ENCODE peak calls at places on chromosomes 3 and 15, in nine cellular contexts. R is heart left ventricle, H is esophagus muscularis mucosa, Z is uterus, W is thyroid gland, J is Peyer's patch, C is stomach, T is ovary, Y is adrenal gland. G is an unnamed sample.

GRCh38 chr3:20043398-20043797 is 3.2 kb downstream of the KAT2B start:
- DNase-seq in R (peak), H (peak), Z (peak), W (peak), J (peak), C (peak), T (peak), Y (peak), G (peak)

GRCh38 chr15:61916104-61916503 is 144.1 kb downstream of the VPS13C start:
- DNase-seq in R (peak), H (no peak), Z (no peak), W (no peak), J (no peak), C (no peak), T (no peak), Y (peak), G (no peak)

GRCh38 chr3:172647823-172648222 is 63.0 kb downstream of the NCEH1 start:
- DNase-seq in R (no peak), H (peak), Z (no peak), W (peak), J (no peak), C (peak), T (no peak), Y (no peak), G (no peak)

GRCh38 chr3:10783360-10784346 is 32.4 kb upstream of the SLC6A11 start:
- DNase-seq in R (no peak), H (no peak), Z (no peak), W (no peak), J (no peak), C (no peak), T (no peak), Y (peak), G (peak)

GRCh38 chr15:41498657-41499056 is 5.0 kb downstream of the ITPKA start:
- DNase-seq in R (no peak), H (no peak), Z (no peak), W (no peak), J (no peak), C (no peak), T (no peak), Y (no peak), G (no peak)

GRCh38 chr3:125281411-125281810 is 68.9 kb upstream of the SLC12A8 start:
- DNase-seq in R (no peak), H (no peak), Z (no peak), W (no peak), J (no peak), C (no peak), T (no peak), Y (no peak), G (no peak)

GRCh38 chr15:75455982-75456531 is 4.6 kb upstream of the SIN3A start:
- DNase-seq in R (no peak), H (no peak), Z (no peak), W (no peak), J (peak), C (peak), T (no peak), Y (peak), G (peak)

GRCh38 chr3:46454606-46455005 is 10.1 kb downstream of the LTF start:
- DNase-seq in R (no peak), H (no peak), Z (no peak), W (no peak), J (no peak), C (no peak), T (no peak), Y (no peak), G (no peak)

GRCh38 chr15:38608682-38609081 is 44.1 kb upstream of the RASGRP1 start:
- DNase-seq in R (no peak), H (no peak), Z (no peak), W (no peak), J (no peak), C (no peak), T (no peak), Y (no peak), G (no peak)

GRCh38 chr3:53222183-53222901 is 33.5 kb downstream of the TKT start:
- DNase-seq in R (no peak), H (no peak), Z (no peak), W (no peak), J (no peak), C (no peak), T (no peak), Y (no peak), G (no peak)

GRCh38 chr15:89827821-89828220 is 13.2 kb upstream of the ANPEP start:
- DNase-seq in R (no peak), H (no peak), Z (no peak), W (no peak), J (no peak), C (peak), T (no peak), Y (no peak), G (no peak)

GRCh38 chr3:44424758-44425157 is 52.7 kb downstream of the ZNF445 start:
- DNase-seq in R (no peak), H (no peak), Z (no peak), W (no peak), J (no peak), C (no peak), T (no peak), Y (no peak), G (no peak)

GRCh38 chr3:100761951-100762350 is 52.7 kb downstream of the TFG start:
- DNase-seq in R (no peak), H (no peak), Z (no peak), W (no peak), J (no peak), C (no peak), T (no peak), Y (no peak), G (no peak)

GRCh38 chr3:126287536-126288181 is 69.5 kb downstream of the KLF15 start:
- DNase-seq in R (peak), H (peak), Z (peak), W (peak), J (no peak), C (peak), T (peak), Y (peak), G (no peak)

GRCh38 chr3:63654931-63655330 is 2.5 kb downstream of the SNTN start:
- DNase-seq in R (no peak), H (no peak), Z (no peak), W (no peak), J (no peak), C (no peak), T (no peak), Y (no peak), G (no peak)

GRCh38 chr3:133943639-133944131 is 48.0 kb upstream of the RAB6B start:
- DNase-seq in R (no peak), H (no peak), Z (peak), W (no peak), J (peak), C (peak), T (no peak), Y (no peak), G (peak)

GRCh38 chr3:50256978-50257890 is 11.7 kb upstream of the SEMA3B start:
- DNase-seq in R (no peak), H (no peak), Z (no peak), W (no peak), J (peak), C (peak), T (no peak), Y (no peak), G (peak)

GRCh38 chr3:170473358-170473757 is 54.7 kb downstream of the CLDN11 start:
- DNase-seq in R (no peak), H (no peak), Z (no peak), W (no peak), J (no peak), C (no peak), T (no peak), Y (no peak), G (no peak)

GRCh38 chr15:70327328-70328136 is 229.8 kb upstream of the TLE3 start:
- DNase-seq in R (no peak), H (peak), Z (no peak), W (no peak), J (no peak), C (no peak), T (no peak), Y (no peak), G (no peak)

GRCh38 chr3:186109897-186110803 is 1.3 kb upstream of the ETV5 start:
- DNase-seq in R (peak), H (no peak), Z (peak), W (peak), J (no peak), C (peak), T (peak), Y (peak), G (peak)

GRCh38 chr15:89178307-89178977 is 42.9 kb downstream of the RLBP1 start:
- DNase-seq in R (no peak), H (no peak), Z (no peak), W (no peak), J (no peak), C (no peak), T (no peak), Y (no peak), G (no peak)

GRCh38 chr15:50162988-50163718 is 18.8 kb upstream of the SLC27A2 start:
- DNase-seq in R (no peak), H (no peak), Z (no peak), W (no peak), J (no peak), C (no peak), T (no peak), Y (no peak), G (no peak)

GRCh38 chr15:61879219-61879618 is 181.0 kb downstream of the VPS13C start:
- DNase-seq in R (no peak), H (no peak), Z (no peak), W (no peak), J (peak), C (peak), T (no peak), Y (no peak), G (no peak)

GRCh38 chr3:66554178-66554577 is 53.4 kb upstream of the LRIG1 start:
- DNase-seq in R (no peak), H (no peak), Z (no peak), W (no peak), J (no peak), C (no peak), T (no peak), Y (no peak), G (peak)

GRCh38 chr3:129182390-129183180 is 1.1 kb downstream of the CNBP start:
- DNase-seq in R (peak), H (no peak), Z (no peak), W (no peak), J (no peak), C (no peak), T (no peak), Y (no peak), G (peak)

DNA sequence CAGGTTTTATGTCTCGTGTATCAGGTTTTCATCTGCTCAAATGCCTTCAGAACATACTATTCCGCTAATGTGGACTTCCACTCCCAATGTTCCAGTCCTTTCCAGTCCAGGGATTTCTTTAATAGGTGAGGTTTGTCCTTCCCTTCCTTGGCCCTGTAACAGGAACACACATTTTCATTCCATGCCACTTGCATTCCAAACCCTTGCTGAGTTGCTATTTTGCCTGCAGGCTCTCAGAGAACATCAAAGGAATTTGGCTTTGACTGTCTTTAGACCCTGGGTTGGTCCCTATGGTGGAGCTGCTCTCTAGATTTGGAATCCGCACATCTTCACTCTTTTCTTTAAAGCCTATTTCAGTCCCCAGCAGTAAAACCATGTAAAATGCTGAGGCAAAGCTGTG is 12.3 kb upstream of the ALCAM start:
- DNase-seq in R (no peak), H (no peak), Z (no peak), W (no peak), J (no peak), C (no peak), T (no peak), Y (no peak), G (no peak)
- TF ChIP-seq POLR2A in R (no peak), H (no peak), Z (no peak), W (no peak), J (no peak), C (no peak), T (no peak), Y (no peak), G (no peak)

DNA sequence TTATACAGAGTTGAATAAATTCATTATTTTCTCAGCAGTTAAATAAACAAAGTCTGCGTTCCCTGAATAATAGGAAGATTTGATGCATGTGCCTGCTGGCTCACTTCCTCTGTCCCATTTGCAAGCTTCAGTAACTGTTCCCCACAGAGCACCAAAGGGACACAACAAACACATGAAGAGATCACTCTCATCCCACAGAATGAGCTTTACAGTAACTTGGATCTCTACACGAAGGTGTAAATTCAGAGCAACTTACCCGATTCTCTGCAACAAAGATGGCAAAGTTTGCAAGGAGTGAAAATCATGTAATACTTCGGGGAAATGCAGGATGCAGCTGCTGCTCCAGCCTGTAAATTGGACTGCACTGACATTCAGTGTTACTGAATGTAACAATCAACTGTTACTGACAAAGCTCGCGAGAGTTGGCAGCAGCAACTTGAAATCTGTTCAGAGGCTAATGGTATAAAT is at the start of gene BCHE:
- DNase-seq in R (peak), H (no peak), Z (peak), W (no peak), J (no peak), C (no peak), T (no peak), Y (peak), G (no peak)
- TF ChIP-seq POLR2A in R (no peak), H (no peak), Z (peak), W (no peak), J (no peak), C (no peak), T (no peak), Y (no peak), G (no peak)

GRCh38 chr15:64907991-64908390 is 3.7 kb upstream of the ANKDD1A start:
- DNase-seq in R (no peak), H (no peak), Z (no peak), W (no peak), J (no peak), C (no peak), T (no peak), Y (no peak), G (no peak)

GRCh38 chr15:64909546-64909945 is 2.2 kb upstream of the ANKDD1A start:
- DNase-seq in R (no peak), H (no peak), Z (no peak), W (no peak), J (no peak), C (no peak), T (no peak), Y (no peak), G (no peak)

GRCh38 chr15:64912379-64912778 is 677 bp downstream of the ANKDD1A start:
- DNase-seq in R (no peak), H (no peak), Z (no peak), W (no peak), J (no peak), C (no peak), T (no peak), Y (peak), G (no peak)

GRCh38 chr15:64912926-64913325 is 1.2 kb downstream of the ANKDD1A start:
- DNase-seq in R (no peak), H (no peak), Z (no peak), W (no peak), J (no peak), C (no peak), T (no peak), Y (no peak), G (no peak)

GRCh38 chr15:64911317-64912186 is at the start of gene ANKDD1A:
- DNase-seq in R (peak), H (no peak), Z (peak), W (peak), J (peak), C (peak), T (peak), Y (peak), G (peak)
- TF ChIP-seq POLR2A in R (no peak), H (no peak), Z (peak), W (peak), J (no peak), C (no peak), T (peak), Y (peak), G (no peak)

GRCh38 chr3:179260949-179261765 is 10.2 kb upstream of the KCNMB3 start:
- DNase-seq in R (peak), H (peak), Z (peak), W (peak), J (peak), C (peak), T (peak), Y (peak), G (peak)
- TF ChIP-seq POLR2A in R (no peak), H (no peak), Z (peak), W (peak), J (peak), C (no peak), T (peak), Y (peak), G (peak)

DNA sequence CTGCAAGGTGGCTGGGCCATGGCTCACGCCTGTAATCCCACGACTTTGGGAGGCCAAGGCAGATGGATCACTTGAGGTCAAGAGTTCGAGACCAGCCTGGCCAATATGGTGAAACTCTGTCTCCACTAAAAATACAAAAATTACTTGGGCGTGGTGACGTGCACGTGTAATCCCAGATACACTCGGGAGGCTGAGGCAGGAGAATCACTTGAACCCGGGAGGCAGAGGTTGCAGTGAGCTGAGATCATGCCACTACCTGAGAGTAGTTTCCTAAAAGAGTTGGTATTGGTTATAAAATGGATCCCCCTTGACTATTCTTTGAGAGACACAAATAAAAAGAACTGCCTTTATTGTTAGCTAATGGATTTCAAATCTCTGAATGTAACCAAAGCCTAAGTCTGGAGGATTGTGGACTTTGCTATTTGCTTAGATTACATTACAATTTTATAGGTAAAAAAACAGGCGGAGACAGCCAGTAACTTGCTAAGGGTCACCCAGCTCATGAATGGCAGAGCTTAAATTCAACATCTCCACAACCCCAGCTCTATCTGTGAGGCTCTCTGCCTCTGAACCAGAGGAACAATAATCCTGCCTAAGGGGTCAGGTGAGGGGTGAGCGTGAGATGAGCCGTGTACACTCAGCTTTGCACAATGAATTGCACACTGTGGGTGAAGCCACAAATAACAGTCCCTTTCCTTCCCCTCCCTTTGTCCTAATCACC is 70.0 kb upstream of the SPATA12 start:
- DNase-seq in R (no peak), H (no peak), Z (no peak), W (no peak), J (no peak), C (no peak), T (no peak), Y (no peak), G (no peak)
- TF ChIP-seq POLR2A in R (no peak), H (no peak), Z (no peak), W (no peak), J (no peak), C (no peak), T (no peak), Y (no peak), G (no peak)